ENCODE peak calls at places on chromosomes 2 and 18, in five cellular contexts. Q, M, Y, A and O are unnamed samples. For H3K4me1, the result is how much of the 10 kb centered on the place peaks cover.

GRCh38 chr2:172672114-172672513 is 63.5 kb upstream of the RAPGEF4 start:
- DNase-seq in Q (no peak), M (no peak), Y (no peak), A (no peak), O (no peak)

GRCh38 chr18:26046419-26047077 is 43.9 kb downstream of the SS18 start:
- DNase-seq in Q (no peak), M (no peak), Y (no peak), A (no peak), O (no peak)

GRCh38 chr18:24940416-24940815 is 411.6 kb downstream of the ZNF521 start:
- DNase-seq in Q (no peak), M (no peak), Y (no peak), A (no peak), O (no peak)

GRCh38 chr18:62767321-62767720 is 52.0 kb downstream of the PHLPP1 start:
- DNase-seq in Q (no peak), M (no peak), Y (no peak), A (no peak), O (no peak)

GRCh38 chr2:191243154-191243553 is 2.0 kb upstream of the MYO1B start:
- DNase-seq in Q (no peak), M (no peak), Y (no peak), A (no peak), O (no peak)

GRCh38 chr2:144131042-144131441 is 388.9 kb downstream of the ZEB2 start:
- DNase-seq in Q (no peak), M (no peak), Y (no peak), A (no peak), O (no peak)

GRCh38 chr2:127515383-127515915 is 10.8 kb downstream of the IWS1 start:
- DNase-seq in Q (no peak), M (no peak), Y (no peak), A (no peak), O (no peak)

GRCh38 chr2:79824086-79824786 is 311.4 kb downstream of the CTNNA2 start:
- DNase-seq in Q (no peak), M (no peak), Y (no peak), A (no peak), O (no peak)

GRCh38 chr2:98063289-98063688 is 23.7 kb upstream of the VWA3B start:
- DNase-seq in Q (no peak), M (no peak), Y (no peak), A (no peak), O (no peak)

GRCh38 chr2:240618776-240619175 is 6.5 kb upstream of the GPR35 start:
- DNase-seq in Q (no peak), M (no peak), Y (no peak), A (no peak), O (no peak)

GRCh38 chr2:227325056-227325823 is at the start of gene MFF:
- DNase-seq in Q (peak), M (peak), Y (peak), A (peak), O (peak)

GRCh38 chr2:241702155-241702404 is 241 bp downstream of the ING5 start:
- DNase-seq in Q (no peak), M (no peak), Y (no peak), A (peak), O (no peak)

GRCh38 chr2:241777686-241778627 is 1.3 kb downstream of the GAL3ST2 start:
- DNase-seq in Q (peak), M (peak), Y (no peak), A (peak), O (no peak)

GRCh38 chr2:174606336-174606735 is 8.7 kb upstream of the WIPF1 start:
- DNase-seq in Q (no peak), M (peak), Y (no peak), A (no peak), O (no peak)

GRCh38 chr2:160303076-160303475 is 103.0 kb upstream of the ITGB6 start:
- DNase-seq in Q (no peak), M (no peak), Y (no peak), A (no peak), O (no peak)

GRCh38 chr2:232042911-232043564 is 81.5 kb downstream of the DIS3L2 start:
- DNase-seq in Q (no peak), M (no peak), Y (no peak), A (no peak), O (no peak)

GRCh38 chr2:6072757-6073156 is 380.6 kb downstream of the SOX11 start:
- DNase-seq in Q (no peak), M (no peak), Y (no peak), A (no peak), O (no peak)

GRCh38 chr2:214471990-214472389 is 61.1 kb downstream of the VWC2L start:
- DNase-seq in Q (no peak), M (no peak), Y (no peak), A (no peak), O (no peak)

GRCh38 chr2:120515759-120516295 is 169.9 kb downstream of the INHBB start:
- DNase-seq in Q (no peak), M (no peak), Y (no peak), A (no peak), O (no peak)

GRCh38 chr2:209702775-209703174 is 68.9 kb upstream of the UNC80 start:
- DNase-seq in Q (no peak), M (no peak), Y (no peak), A (no peak), O (no peak)

GRCh38 chr2:73112913-73113633 is at the start of gene RAB11FIP5:
- DNase-seq in Q (peak), M (peak), Y (peak), A (peak), O (peak)

GRCh38 chr2:44016282-44016681 is 20.5 kb upstream of the LRPPRC start:
- DNase-seq in Q (no peak), M (no peak), Y (peak), A (peak), O (peak)

GRCh38 chr2:15346624-15347023 is 214.5 kb downstream of the NBAS start:
- DNase-seq in Q (no peak), M (no peak), Y (no peak), A (no peak), O (no peak)

GRCh38 chr2:33437297-33437696 is 39.2 kb upstream of the RASGRP3 start:
- DNase-seq in Q (no peak), M (no peak), Y (peak), A (no peak), O (no peak)

GRCh38 chr2:96556441-96557330 is 20.1 kb downstream of the ARID5A start:
- DNase-seq in Q (no peak), M (no peak), Y (peak), A (no peak), O (peak)

GRCh38 chr2:70304501-70304900 is 2.6 kb upstream of the FAM136A start:
- DNase-seq in Q (no peak), M (no peak), Y (no peak), A (no peak), O (no peak)

GRCh38 chr2:43217228-43218220 is 8.9 kb downstream of the ZFP36L2 start:
- DNase-seq in Q (peak), M (no peak), Y (no peak), A (peak), O (peak)

DNA sequence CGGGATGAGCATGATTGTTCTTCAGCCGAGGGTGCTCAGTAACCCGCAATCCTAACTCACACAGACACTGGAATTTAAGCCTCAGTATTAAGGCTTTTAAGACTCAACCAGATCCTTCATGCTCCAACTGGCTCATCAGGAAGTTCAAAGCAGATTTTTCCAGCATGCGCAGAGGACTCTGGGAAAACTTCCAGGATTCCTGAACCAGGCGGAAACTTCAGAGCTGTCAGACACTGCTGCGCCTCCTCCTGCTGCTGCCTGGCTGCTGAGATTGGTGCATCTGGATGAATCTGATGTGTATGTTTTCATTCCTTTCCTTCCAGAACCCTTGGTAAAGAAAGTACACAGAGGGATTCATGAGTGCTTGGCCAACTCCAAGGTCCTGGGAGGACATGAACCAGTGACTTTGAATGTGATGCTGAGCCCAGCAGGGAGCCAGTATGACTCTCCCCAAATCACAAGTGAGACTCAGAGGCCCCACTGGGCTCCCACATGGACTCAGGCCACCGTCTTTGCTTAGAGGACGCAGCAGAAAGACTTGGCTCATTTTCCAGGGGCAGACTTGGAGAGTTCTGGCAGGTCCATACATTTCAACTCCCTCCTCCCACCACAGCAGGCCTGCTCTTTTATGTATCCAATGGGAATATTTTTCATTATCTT is 143.5 kb upstream of the HDAC4 start:
- DNase-seq in Q (no peak), M (peak), Y (no peak), A (no peak), O (peak)
- TF ChIP-seq POLR2AphosphoS5 in Q (no peak), M (no peak), Y (no peak), A (no peak), O (no peak)

GRCh38 chr2:236215761-236216333 is 47.7 kb upstream of the GBX2 start:
- DNase-seq in Q (no peak), M (no peak), Y (no peak), A (no peak), O (no peak)
- H3K4me1 ChIP-seq in Q (under half), M (under half), Y (under half), A (under half), O (under half)

GRCh38 chr2:216408426-216409315 is 3.6 kb upstream of the SMARCAL1 start:
- DNase-seq in Q (no peak), M (no peak), Y (peak), A (peak), O (no peak)

GRCh38 chr2:216410550-216410949 is 1.7 kb upstream of the SMARCAL1 start:
- DNase-seq in Q (no peak), M (no peak), Y (no peak), A (no peak), O (no peak)

GRCh38 chr2:216414772-216415319 is 2.6 kb downstream of the SMARCAL1 start:
- DNase-seq in Q (no peak), M (no peak), Y (no peak), A (no peak), O (no peak)

GRCh38 chr2:216413882-216414281 is 1.6 kb downstream of the SMARCAL1 start:
- DNase-seq in Q (no peak), M (no peak), Y (peak), A (no peak), O (no peak)

GRCh38 chr2:216412022-216412999 is at the start of gene SMARCAL1:
- DNase-seq in Q (peak), M (peak), Y (peak), A (peak), O (peak)
- TF ChIP-seq POLR2A in Q (no peak), M (no peak), Y (peak), A (peak), O (peak)

GRCh38 chr18:79974025-79974424 is 9.6 kb downstream of the HSBP1L1 start:
- DNase-seq in Q (no peak), M (no peak), Y (no peak), A (no peak), O (no peak)

GRCh38 chr18:79973517-79973916 is 9.1 kb downstream of the HSBP1L1 start:
- DNase-seq in Q (no peak), M (no peak), Y (no peak), A (no peak), O (no peak)

GRCh38 chr18:79975985-79976680 is 11.7 kb downstream of the HSBP1L1 start:
- DNase-seq in Q (no peak), M (no peak), Y (no peak), A (no peak), O (peak)

GRCh38 chr18:79972720-79973119 is 8.3 kb downstream of the HSBP1L1 start:
- DNase-seq in Q (no peak), M (no peak), Y (no peak), A (no peak), O (peak)

GRCh38 chr18:79975043-79975442 is 10.6 kb downstream of the HSBP1L1 start:
- DNase-seq in Q (no peak), M (no peak), Y (peak), A (no peak), O (no peak)
- TF ChIP-seq POLR2AphosphoS5 in Q (no peak), M (no peak), Y (peak), A (no peak), O (no peak)

DNA sequence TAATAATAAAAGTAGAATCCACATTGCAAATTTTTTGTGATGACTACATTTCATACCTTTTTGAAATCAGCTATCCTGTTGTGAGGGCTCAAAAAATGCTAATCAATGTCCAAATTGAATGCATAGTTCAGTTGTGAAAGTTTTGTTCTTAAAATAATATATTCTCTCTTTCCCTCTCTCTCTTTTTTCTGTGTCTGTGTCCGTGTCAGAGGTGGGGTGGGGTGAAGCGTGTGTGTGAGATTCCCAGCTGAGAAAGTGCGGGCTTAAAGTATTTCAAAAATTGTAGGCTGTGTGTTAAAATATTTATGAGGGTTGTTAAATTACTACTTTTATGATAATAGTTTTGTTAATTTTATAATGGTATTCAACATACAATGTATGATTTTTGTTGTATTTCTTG is 388.0 kb upstream of the LRRTM4 start:
- DNase-seq in Q (no peak), M (no peak), Y (no peak), A (no peak), O (no peak)
- H3K4me1 ChIP-seq in Q (under half), M (under half), Y (under half), A (under half), O (under half)

DNA sequence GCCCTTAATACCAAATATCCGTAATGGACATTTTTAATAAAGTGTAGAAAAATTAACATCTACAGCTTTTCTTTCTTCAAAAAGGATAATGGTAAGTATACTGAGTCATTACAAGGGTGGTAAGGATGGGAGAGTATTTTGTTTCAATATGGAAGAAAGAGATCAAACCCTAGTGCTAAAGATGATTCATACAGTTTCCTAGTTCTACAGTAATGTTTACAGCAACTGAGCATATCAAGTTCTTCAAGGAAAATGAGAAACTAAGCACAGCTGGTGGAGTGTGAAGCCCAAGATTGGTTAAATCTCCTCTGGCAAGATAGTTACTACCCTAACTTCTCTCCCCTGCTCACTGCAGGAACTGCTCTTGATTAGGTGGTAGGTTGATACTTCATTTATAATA is 467.5 kb downstream of the XIRP2 start:
- DNase-seq in Q (no peak), M (no peak), Y (no peak), A (no peak), O (no peak)
- TF ChIP-seq POLR2A in Q (no peak), M (no peak), Y (no peak), A (no peak), O (no peak)

GRCh38 chr2:64770137-64770780 is 116.5 kb upstream of the SERTAD2 start:
- DNase-seq in Q (no peak), M (no peak), Y (peak), A (no peak), O (no peak)
- TF ChIP-seq POLR2AphosphoS5 in Q (no peak), M (no peak), Y (no peak), A (no peak), O (no peak)